ENCODE peak calls at places on chromosomes 5 and 9, in eight cellular contexts. One of them, this sample, is unnamed.

GRCh38 chr9:16496908-16497307 is 373.6 kb downstream of the BNC2 start:
- DNase-seq in globus pallidus: no peak
- DNase-seq in testis: no peak
- DNase-seq in NCI-H774: no peak
- DNase-seq in B cell: no peak
- DNase-seq in lower leg skin: no peak
- DNase-seq in HFFc6: no peak
- DNase-seq in left colon: no peak
- DNase-seq in this sample: no peak

GRCh38 chr5:123094919-123095693 is 6.1 kb downstream of the PRDM6 start:
- DNase-seq in HFFc6: no peak
- DNase-seq in lower leg skin: no peak
- DNase-seq in globus pallidus: no peak
- DNase-seq in testis: no peak
- DNase-seq in left colon: no peak
- DNase-seq in NCI-H774: no peak
- DNase-seq in B cell: no peak
- DNase-seq in this sample: no peak

GRCh38 chr9:21559402-21560280 is 77.5 kb upstream of the IFNE start:
- DNase-seq in lower leg skin: peak
- DNase-seq in HFFc6: peak
- DNase-seq in NCI-H774: peak
- DNase-seq in left colon: no peak
- DNase-seq in globus pallidus: no peak
- DNase-seq in B cell: no peak
- DNase-seq in testis: peak
- DNase-seq in this sample: peak

GRCh38 chr9:31320507-31320906 is 1063.9 kb upstream of the ACO1 start:
- DNase-seq in NCI-H774: no peak
- DNase-seq in left colon: no peak
- DNase-seq in globus pallidus: no peak
- DNase-seq in HFFc6: no peak
- DNase-seq in testis: no peak
- DNase-seq in lower leg skin: no peak
- DNase-seq in B cell: no peak
- DNase-seq in this sample: no peak

GRCh38 chr5:133830911-133831310 is 137.5 kb downstream of the C5orf15 start:
- DNase-seq in lower leg skin: peak
- DNase-seq in testis: no peak
- DNase-seq in left colon: no peak
- DNase-seq in B cell: no peak
- DNase-seq in NCI-H774: no peak
- DNase-seq in globus pallidus: no peak
- DNase-seq in HFFc6: no peak
- DNase-seq in this sample: no peak

GRCh38 chr5:151740336-151740942 is 18.0 kb downstream of the ATOX1 start:
- DNase-seq in lower leg skin: peak
- DNase-seq in testis: peak
- DNase-seq in NCI-H774: no peak
- DNase-seq in HFFc6: peak
- DNase-seq in globus pallidus: peak
- DNase-seq in B cell: peak
- DNase-seq in left colon: peak
- DNase-seq in this sample: peak

GRCh38 chr5:72407541-72407940 is 87.4 kb downstream of the PTCD2 start:
- DNase-seq in B cell: no peak
- DNase-seq in lower leg skin: no peak
- DNase-seq in globus pallidus: no peak
- DNase-seq in left colon: no peak
- DNase-seq in testis: no peak
- DNase-seq in NCI-H774: no peak
- DNase-seq in HFFc6: no peak
- DNase-seq in this sample: no peak

GRCh38 chr5:5374034-5374715 is 48.3 kb upstream of the ICE1 start:
- DNase-seq in lower leg skin: peak
- DNase-seq in testis: no peak
- DNase-seq in B cell: no peak
- DNase-seq in left colon: no peak
- DNase-seq in NCI-H774: no peak
- DNase-seq in globus pallidus: no peak
- DNase-seq in HFFc6: peak
- DNase-seq in this sample: no peak

GRCh38 chr5:148924817-148925216 is 98.4 kb downstream of the ADRB2 start:
- DNase-seq in lower leg skin: no peak
- DNase-seq in NCI-H774: no peak
- DNase-seq in HFFc6: no peak
- DNase-seq in B cell: no peak
- DNase-seq in globus pallidus: no peak
- DNase-seq in testis: no peak
- DNase-seq in left colon: peak
- DNase-seq in this sample: no peak

GRCh38 chr5:96347502-96348292 is 85.4 kb downstream of the PCSK1 start:
- DNase-seq in globus pallidus: no peak
- DNase-seq in lower leg skin: no peak
- DNase-seq in HFFc6: no peak
- DNase-seq in B cell: no peak
- DNase-seq in left colon: no peak
- DNase-seq in testis: no peak
- DNase-seq in NCI-H774: no peak
- DNase-seq in this sample: no peak

GRCh38 chr9:119003882-119004617 is 365.2 kb downstream of the BRINP1 start:
- DNase-seq in globus pallidus: no peak
- DNase-seq in lower leg skin: no peak
- DNase-seq in B cell: no peak
- DNase-seq in NCI-H774: no peak
- DNase-seq in HFFc6: peak
- DNase-seq in left colon: no peak
- DNase-seq in testis: no peak
- DNase-seq in this sample: no peak

GRCh38 chr5:136062563-136063274 is 33.9 kb downstream of the TGFBI start:
- DNase-seq in left colon: no peak
- DNase-seq in lower leg skin: peak
- DNase-seq in testis: no peak
- DNase-seq in globus pallidus: no peak
- DNase-seq in B cell: no peak
- DNase-seq in NCI-H774: peak
- DNase-seq in HFFc6: peak
- DNase-seq in this sample: no peak

GRCh38 chr9:94140418-94140780 is 56.1 kb downstream of the PTPDC1 start:
- DNase-seq in testis: no peak
- DNase-seq in lower leg skin: no peak
- DNase-seq in HFFc6: no peak
- DNase-seq in globus pallidus: no peak
- DNase-seq in left colon: no peak
- DNase-seq in NCI-H774: no peak
- DNase-seq in B cell: no peak
- DNase-seq in this sample: no peak